ENCODE peak calls at places on chromosome 17, in seven cellular contexts. One of them, this sample, is unnamed.

GRCh38 chr17:41421116-41421515 is 3.3 kb downstream of the KRT37 start:
- DNase-seq in left lung: no peak
- DNase-seq in sigmoid colon: no peak
- DNase-seq in stomach: no peak
- DNase-seq in IMR-90: peak
- DNase-seq in pancreas: no peak
- DNase-seq in ascending aorta: no peak
- DNase-seq in this sample: no peak

GRCh38 chr17:82551779-82552457 is 32.4 kb downstream of the FOXK2 start:
- DNase-seq in sigmoid colon: peak
- DNase-seq in IMR-90: peak
- DNase-seq in stomach: peak
- DNase-seq in ascending aorta: peak
- DNase-seq in pancreas: peak
- DNase-seq in left lung: peak
- DNase-seq in this sample: peak

GRCh38 chr17:65586899-65587298 is 25.5 kb upstream of the AXIN2 start:
- DNase-seq in pancreas: no peak
- DNase-seq in IMR-90: no peak
- DNase-seq in stomach: no peak
- DNase-seq in ascending aorta: no peak
- DNase-seq in sigmoid colon: no peak
- DNase-seq in left lung: no peak
- DNase-seq in this sample: no peak

GRCh38 chr17:19328441-19329061 is 34.0 kb downstream of the B9D1 start:
- DNase-seq in sigmoid colon: peak
- DNase-seq in stomach: no peak
- DNase-seq in left lung: no peak
- DNase-seq in ascending aorta: peak
- DNase-seq in pancreas: no peak
- DNase-seq in IMR-90: no peak
- DNase-seq in this sample: no peak

GRCh38 chr17:32491371-32492280 is 4.8 kb downstream of the CDK5R1 start:
- DNase-seq in IMR-90: no peak
- DNase-seq in left lung: no peak
- DNase-seq in ascending aorta: no peak
- DNase-seq in sigmoid colon: no peak
- DNase-seq in pancreas: no peak
- DNase-seq in stomach: no peak
- DNase-seq in this sample: no peak

GRCh38 chr17:63675231-63675606 is 24.7 kb downstream of the LIMD2 start:
- DNase-seq in left lung: no peak
- DNase-seq in sigmoid colon: no peak
- DNase-seq in ascending aorta: no peak
- DNase-seq in pancreas: no peak
- DNase-seq in IMR-90: no peak
- DNase-seq in stomach: no peak
- DNase-seq in this sample: no peak

GRCh38 chr17:45902892-45903346 is 8.6 kb downstream of the MAPT start:
- DNase-seq in IMR-90: no peak
- DNase-seq in stomach: peak
- DNase-seq in sigmoid colon: no peak
- DNase-seq in ascending aorta: no peak
- DNase-seq in pancreas: peak
- DNase-seq in left lung: no peak
- DNase-seq in this sample: no peak

GRCh38 chr17:1058423-1059130 is 61.6 kb downstream of the TIMM22 start:
- DNase-seq in sigmoid colon: no peak
- DNase-seq in IMR-90: peak
- DNase-seq in pancreas: peak
- DNase-seq in left lung: no peak
- DNase-seq in ascending aorta: no peak
- DNase-seq in stomach: peak
- DNase-seq in this sample: no peak

GRCh38 chr17:310111-311010 is 42.2 kb downstream of the RPH3AL start:
- DNase-seq in pancreas: no peak
- DNase-seq in ascending aorta: no peak
- DNase-seq in stomach: no peak
- DNase-seq in sigmoid colon: peak
- DNase-seq in left lung: no peak
- DNase-seq in IMR-90: no peak
- DNase-seq in this sample: no peak

GRCh38 chr17:68461589-68461988 is 4.3 kb upstream of the WIPI1 start:
- DNase-seq in stomach: peak
- DNase-seq in IMR-90: no peak
- DNase-seq in ascending aorta: no peak
- DNase-seq in left lung: no peak
- DNase-seq in pancreas: peak
- DNase-seq in sigmoid colon: no peak
- DNase-seq in this sample: no peak

GRCh38 chr17:42586514-42587230 is 9.1 kb upstream of the PSMC3IP start:
- DNase-seq in ascending aorta: no peak
- DNase-seq in left lung: no peak
- DNase-seq in stomach: no peak
- DNase-seq in sigmoid colon: no peak
- DNase-seq in IMR-90: no peak
- DNase-seq in pancreas: no peak
- DNase-seq in this sample: no peak

GRCh38 chr17:83080641-83081560 is 1.5 kb downstream of the METRNL start:
- DNase-seq in pancreas: peak
- DNase-seq in stomach: peak
- DNase-seq in sigmoid colon: no peak
- DNase-seq in ascending aorta: no peak
- DNase-seq in IMR-90: peak
- DNase-seq in left lung: no peak
- DNase-seq in this sample: no peak

GRCh38 chr17:40323731-40324650 is 15.0 kb downstream of the RARA start:
- DNase-seq in left lung: peak
- DNase-seq in sigmoid colon: peak
- DNase-seq in IMR-90: peak
- DNase-seq in pancreas: no peak
- DNase-seq in ascending aorta: no peak
- DNase-seq in stomach: no peak
- DNase-seq in this sample: no peak

GRCh38 chr17:42329025-42329976 is 41.0 kb downstream of the STAT5A start:
- DNase-seq in left lung: peak
- DNase-seq in sigmoid colon: no peak
- DNase-seq in IMR-90: peak
- DNase-seq in ascending aorta: no peak
- DNase-seq in pancreas: no peak
- DNase-seq in stomach: no peak
- DNase-seq in this sample: no peak

DNA sequence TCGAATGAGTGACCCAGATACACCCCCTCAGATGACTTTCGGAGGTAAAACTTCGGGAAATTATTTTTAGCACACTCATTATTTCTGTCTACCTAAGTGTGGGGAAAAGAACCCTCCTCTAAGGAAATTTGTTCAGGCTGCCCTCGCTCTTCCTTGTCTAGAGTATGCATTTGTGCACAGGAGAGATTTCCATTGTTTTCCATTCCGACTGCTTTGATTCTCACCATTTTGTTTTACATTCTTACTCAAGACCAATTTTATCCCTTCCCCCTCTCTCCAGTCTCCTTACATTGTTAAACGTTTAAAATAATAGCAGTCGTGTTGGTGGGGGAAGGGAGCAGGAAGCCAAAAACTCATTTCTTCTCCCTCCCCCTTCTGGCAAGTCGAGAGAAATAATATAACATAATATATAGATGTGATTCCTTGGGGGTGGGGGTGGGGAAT is 1.5 kb upstream of the CHD3 start:
- DNase-seq in IMR-90: no peak
- DNase-seq in sigmoid colon: no peak
- DNase-seq in left lung: no peak
- DNase-seq in stomach: no peak
- DNase-seq in ascending aorta: no peak
- DNase-seq in pancreas: no peak
- DNase-seq in this sample: no peak
- H3K4me3 ChIP-seq in IMR-90: peak
- H3K4me3 ChIP-seq in sigmoid colon: peak
- H3K4me3 ChIP-seq in left lung: peak
- H3K4me3 ChIP-seq in stomach: peak
- H3K4me3 ChIP-seq in ascending aorta: peak
- H3K4me3 ChIP-seq in pancreas: no peak
- H3K4me3 ChIP-seq in this sample: peak

GRCh38 chr17:73696251-73696650 is 52.0 kb upstream of the SDK2 start:
- DNase-seq in sigmoid colon: no peak
- DNase-seq in ascending aorta: no peak
- DNase-seq in pancreas: no peak
- DNase-seq in IMR-90: no peak
- DNase-seq in stomach: no peak
- DNase-seq in left lung: no peak
- DNase-seq in this sample: peak

GRCh38 chr17:73694491-73694890 is 50.2 kb upstream of the SDK2 start:
- DNase-seq in IMR-90: no peak
- DNase-seq in sigmoid colon: no peak
- DNase-seq in left lung: no peak
- DNase-seq in ascending aorta: no peak
- DNase-seq in stomach: no peak
- DNase-seq in pancreas: no peak
- DNase-seq in this sample: no peak

GRCh38 chr17:73698966-73699365 is 54.7 kb upstream of the SDK2 start:
- DNase-seq in stomach: no peak
- DNase-seq in ascending aorta: no peak
- DNase-seq in IMR-90: no peak
- DNase-seq in sigmoid colon: no peak
- DNase-seq in pancreas: no peak
- DNase-seq in left lung: no peak
- DNase-seq in this sample: peak

GRCh38 chr17:73695035-73695738 is 50.9 kb upstream of the SDK2 start:
- DNase-seq in ascending aorta: no peak
- DNase-seq in IMR-90: no peak
- DNase-seq in left lung: no peak
- DNase-seq in stomach: no peak
- DNase-seq in pancreas: no peak
- DNase-seq in sigmoid colon: no peak
- DNase-seq in this sample: peak

GRCh38 chr17:73697872-73698271 is 53.6 kb upstream of the SDK2 start:
- DNase-seq in stomach: no peak
- DNase-seq in left lung: no peak
- DNase-seq in pancreas: no peak
- DNase-seq in ascending aorta: no peak
- DNase-seq in IMR-90: no peak
- DNase-seq in sigmoid colon: no peak
- DNase-seq in this sample: peak
- TF ChIP-seq CTCF in stomach: no peak
- TF ChIP-seq CTCF in left lung: no peak
- TF ChIP-seq CTCF in pancreas: no peak
- TF ChIP-seq CTCF in ascending aorta: no peak
- TF ChIP-seq CTCF in IMR-90: no peak
- TF ChIP-seq CTCF in sigmoid colon: no peak
- TF ChIP-seq CTCF in this sample: no peak

GRCh38 chr17:8935194-8935593 is 30.3 kb downstream of the PIK3R5 start:
- DNase-seq in left lung: peak
- DNase-seq in pancreas: no peak
- DNase-seq in sigmoid colon: no peak
- DNase-seq in ascending aorta: no peak
- DNase-seq in stomach: no peak
- DNase-seq in IMR-90: no peak
- DNase-seq in this sample: no peak
- H3K27ac ChIP-seq in left lung: no peak
- H3K27ac ChIP-seq in pancreas: no peak
- H3K27ac ChIP-seq in sigmoid colon: no peak
- H3K27ac ChIP-seq in ascending aorta: no peak
- H3K27ac ChIP-seq in stomach: peak
- H3K27ac ChIP-seq in IMR-90: no peak
- H3K27ac ChIP-seq in this sample: no peak

GRCh38 chr17:8628172-8628571 is 2.4 kb downstream of the MYH10 start:
- DNase-seq in sigmoid colon: no peak
- DNase-seq in IMR-90: no peak
- DNase-seq in stomach: no peak
- DNase-seq in left lung: no peak
- DNase-seq in pancreas: no peak
- DNase-seq in ascending aorta: no peak
- DNase-seq in this sample: no peak
- H3K4me3 ChIP-seq in sigmoid colon: no peak
- H3K4me3 ChIP-seq in IMR-90: peak
- H3K4me3 ChIP-seq in stomach: no peak
- H3K4me3 ChIP-seq in left lung: no peak
- H3K4me3 ChIP-seq in pancreas: no peak
- H3K4me3 ChIP-seq in ascending aorta: peak
- H3K4me3 ChIP-seq in this sample: peak

GRCh38 chr17:51487947-51488346 is 227.6 kb downstream of the UTP18 start:
- DNase-seq in sigmoid colon: no peak
- DNase-seq in left lung: no peak
- DNase-seq in ascending aorta: no peak
- DNase-seq in stomach: no peak
- DNase-seq in pancreas: no peak
- DNase-seq in IMR-90: no peak
- DNase-seq in this sample: no peak
- TF ChIP-seq CTCF in sigmoid colon: no peak
- TF ChIP-seq CTCF in left lung: no peak
- TF ChIP-seq CTCF in ascending aorta: no peak
- TF ChIP-seq CTCF in stomach: no peak
- TF ChIP-seq CTCF in pancreas: no peak
- TF ChIP-seq CTCF in IMR-90: no peak
- TF ChIP-seq CTCF in this sample: no peak

DNA sequence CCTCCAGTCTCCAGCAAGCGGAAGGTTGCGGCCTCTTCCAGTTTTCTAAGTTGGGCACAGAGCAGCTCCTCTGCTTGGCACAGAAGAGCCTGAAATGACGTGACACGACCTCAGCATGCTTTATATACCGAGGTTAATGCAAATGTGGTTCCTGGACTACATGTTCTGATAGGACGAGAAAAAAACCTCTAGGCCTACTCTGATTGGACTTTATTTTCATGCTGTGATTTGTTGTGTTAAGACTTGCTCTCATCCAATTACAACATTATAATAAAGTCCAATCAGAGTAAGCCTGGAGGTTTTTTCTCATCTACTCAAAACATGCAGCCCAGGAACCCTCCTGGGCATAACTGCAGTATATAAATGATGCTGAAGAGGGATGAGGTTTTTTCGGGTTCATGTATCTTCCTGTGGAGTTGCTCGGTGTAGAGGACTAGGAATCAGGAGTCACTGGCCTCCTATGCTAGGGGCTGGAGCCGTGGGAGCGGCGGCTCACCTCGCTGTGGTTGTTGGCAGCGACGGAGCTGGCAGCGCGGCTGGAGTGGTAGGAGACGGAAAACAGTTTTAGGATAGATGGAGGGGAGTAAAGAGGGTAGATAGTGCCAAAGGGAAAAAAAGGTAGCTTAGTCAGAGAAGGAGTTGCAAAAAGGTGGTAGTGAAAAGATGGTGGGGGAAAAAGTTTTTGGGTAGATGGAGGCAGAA is 878.0 kb downstream of the KCNJ18 start:
- DNase-seq in stomach: no peak
- DNase-seq in pancreas: no peak
- DNase-seq in sigmoid colon: no peak
- DNase-seq in ascending aorta: no peak
- DNase-seq in left lung: no peak
- DNase-seq in IMR-90: no peak
- DNase-seq in this sample: no peak
- H3K27ac ChIP-seq in stomach: no peak
- H3K27ac ChIP-seq in pancreas: no peak
- H3K27ac ChIP-seq in sigmoid colon: no peak
- H3K27ac ChIP-seq in ascending aorta: no peak
- H3K27ac ChIP-seq in left lung: no peak
- H3K27ac ChIP-seq in IMR-90: no peak
- H3K27ac ChIP-seq in this sample: no peak